ENCODE peak calls at places on chromosomes 2 and 18, in four cellular contexts. C is SK-N-SH, G is transverse colon, B is cardiac fibroblast. Z is an unnamed sample.
A peak's percentile ranks its signal among the peaks of the same experiment; 100 is the strongest.

GRCh38 chr2:112985090-112985489 is 7.3 kb downstream of the IL36G start:
- DNase-seq in C (no peak), G (no peak), B (no peak), Z (no peak)

GRCh38 chr2:218859994-218860831 is 608 bp downstream of the WNT6 start:
- DNase-seq in B (no peak), G (no peak), C (no peak), Z (no peak)

GRCh38 chr2:201156051-201156450 is 26.9 kb upstream of the CASP10 start:
- DNase-seq in C (no peak), B (no peak), G (no peak), Z (no peak)

GRCh38 chr2:237860273-237860935 is 981 bp downstream of the RAMP1 start:
- DNase-seq in C (peak; percentile 55), G (no peak), B (no peak), Z (no peak)

GRCh38 chr2:9415770-9416169 is 7.6 kb downstream of the ITGB1BP1 start:
- DNase-seq in B (no peak), G (no peak), C (no peak), Z (no peak)

GRCh38 chr2:207044380-207044779 is 105.1 kb downstream of the CPO start:
- DNase-seq in G (no peak), B (no peak), C (no peak), Z (no peak)

GRCh38 chr2:70241338-70241737 is 7.1 kb downstream of the TIA1 start:
- DNase-seq in C (no peak), G (no peak), B (peak; percentile 5), Z (no peak)

GRCh38 chr2:109280804-109281203 is 151.8 kb downstream of the SH3RF3 start:
- DNase-seq in B (no peak), G (no peak), C (no peak), Z (no peak)

GRCh38 chr2:46230677-46231425 is 66.4 kb upstream of the EPAS1 start:
- DNase-seq in B (no peak), C (no peak), G (no peak), Z (no peak)

GRCh38 chr2:128323501-128323931 is 4.8 kb upstream of the HS6ST1 start:
- DNase-seq in G (no peak), B (no peak), C (no peak), Z (no peak)

GRCh38 chr2:26942543-26943295 is 27.7 kb upstream of the MAPRE3 start:
- DNase-seq in C (peak; percentile 90), G (peak; percentile 66), B (peak; percentile 67), Z (peak; percentile 66)

GRCh38 chr2:124024491-124025348 is at the start of gene CNTNAP5:
- DNase-seq in G (peak; percentile 8), C (peak; percentile 89), B (peak; percentile 52), Z (peak; percentile 7)

GRCh38 chr2:148298201-148298600 is 277.3 kb downstream of the MBD5 start:
- DNase-seq in C (no peak), B (peak; percentile 53), G (no peak), Z (peak; percentile 31)

GRCh38 chr2:229665158-229665557 is 49.2 kb downstream of the DNER start:
- DNase-seq in G (no peak), C (no peak), B (no peak), Z (no peak)

GRCh38 chr2:72988726-72989273 is 71.5 kb downstream of the EMX1 start:
- DNase-seq in G (peak; percentile 2), B (no peak), C (no peak), Z (no peak)

GRCh38 chr2:162245737-162246136 is 2.5 kb upstream of the FAP start:
- DNase-seq in B (peak; percentile 82), C (no peak), G (no peak), Z (peak; percentile 85)

GRCh38 chr2:140508756-140509155 is 1622.1 kb downstream of the LRP1B start:
- DNase-seq in G (no peak), B (no peak), C (no peak), Z (no peak)

GRCh38 chr18:36394486-36394885 is 97.0 kb downstream of the FHOD3 start:
- DNase-seq in C (no peak), G (no peak), B (no peak), Z (no peak)

GRCh38 chr2:240223631-240224030 is 83.2 kb upstream of the OTOS start:
- DNase-seq in G (no peak), B (no peak), C (no peak), Z (no peak)

GRCh38 chr2:44016282-44016681 is 20.5 kb upstream of the LRPPRC start:
- DNase-seq in B (peak; percentile 57), G (peak; percentile 21), C (no peak), Z (peak; percentile 73)

GRCh38 chr2:9971105-9971818 is 19.8 kb downstream of the GRHL1 start:
- DNase-seq in C (no peak), G (no peak), B (no peak), Z (peak; percentile 85)

GRCh38 chr2:97718051-97718882 is 4.9 kb downstream of the ZAP70 start:
- DNase-seq in G (peak; percentile 58), C (no peak), B (no peak), Z (no peak)

DNA sequence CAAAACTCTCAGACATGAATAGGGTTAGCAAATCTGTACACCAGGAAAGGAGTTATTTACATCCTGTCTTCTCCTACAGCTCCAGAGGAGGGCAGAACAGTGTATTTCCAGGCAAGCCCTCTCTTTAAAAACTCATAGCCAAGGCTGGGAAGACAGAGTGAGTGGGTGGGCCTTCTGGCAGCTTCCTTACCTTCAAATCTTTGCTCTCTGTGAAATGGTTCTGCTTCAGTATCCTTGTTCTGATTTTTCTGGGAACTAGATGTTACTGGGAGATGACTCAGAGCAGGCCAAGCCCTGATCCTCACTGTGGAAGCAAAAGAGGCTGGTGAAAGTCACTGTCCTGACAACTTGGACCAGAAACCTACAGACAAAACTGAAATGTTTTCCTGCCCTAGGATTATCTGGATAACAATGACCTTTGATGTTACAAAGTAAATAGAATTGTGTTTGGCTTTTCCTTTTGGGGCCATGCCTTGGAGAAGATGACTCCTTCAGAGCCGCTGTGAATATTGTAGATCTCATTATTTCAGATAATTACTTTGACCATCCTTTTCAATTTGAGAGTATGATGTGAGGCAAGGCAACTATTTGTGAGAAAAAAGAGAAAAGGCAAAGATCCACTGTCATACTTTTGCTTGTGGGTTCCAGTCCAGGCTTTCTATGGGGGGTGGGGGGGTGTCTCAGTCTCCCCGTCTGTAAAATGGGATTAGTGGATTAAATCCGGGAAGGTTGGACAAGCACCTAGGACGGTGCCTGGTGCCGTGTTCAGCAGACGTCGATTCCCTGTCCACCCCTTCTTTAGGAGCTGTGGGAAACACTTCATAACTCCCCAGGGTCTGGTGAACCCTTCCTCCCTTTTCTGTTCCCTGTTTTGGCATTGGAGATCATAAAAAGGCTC is 644 bp upstream of the QPCT start:
- DNase-seq in B (peak; percentile 58), G (no peak), C (peak; percentile 56), Z (no peak)
- H3K4me3 ChIP-seq in B (peak overlapping the region; percentile 64), G (peak overlapping the region; percentile 54), C (no peak overlapping the region), Z (peak overlapping the region; percentile 75)

GRCh38 chr2:235672720-235673119 is 178.9 kb downstream of the AGAP1 start:
- DNase-seq in B (no peak), G (no peak), C (no peak), Z (no peak)
- H3K4me3 ChIP-seq in B (no peak overlapping the region), G (no peak overlapping the region), C (no peak overlapping the region), Z (no peak overlapping the region)

GRCh38 chr2:174334278-174334715 is 457 bp upstream of the SP9 start:
- DNase-seq in C (no peak), G (no peak), B (no peak), Z (no peak)
- H3K4me3 ChIP-seq in C (no peak overlapping the region), G (no peak overlapping the region), B (no peak overlapping the region), Z (no peak overlapping the region)

GRCh38 chr2:58515827-58516574 is 274.9 kb upstream of the FANCL start:
- DNase-seq in C (no peak), B (peak; percentile 5), G (no peak), Z (no peak)
- H3K4me3 ChIP-seq in C (no peak overlapping the region), B (no peak overlapping the region), G (no peak overlapping the region), Z (no peak overlapping the region)

DNA sequence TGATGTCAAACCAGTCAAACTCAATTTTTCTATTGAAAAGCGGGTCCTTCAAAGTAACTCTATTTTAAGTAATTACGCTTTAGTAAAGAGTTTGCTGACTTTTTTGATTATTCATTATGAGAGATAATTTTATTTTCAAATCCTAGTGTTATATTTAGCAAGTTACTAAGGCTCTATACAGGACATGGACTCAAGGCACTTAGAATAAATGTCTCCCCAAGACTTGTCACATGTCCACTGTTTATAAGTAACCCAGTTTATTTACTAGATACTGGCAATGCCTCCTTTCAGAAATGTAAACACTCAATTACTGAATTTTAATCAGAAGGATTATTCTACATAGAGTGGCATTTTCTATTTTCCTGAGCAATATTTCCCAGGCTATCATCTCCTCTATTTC is 638.1 kb downstream of the ERBB4 start:
- DNase-seq in G (no peak), C (no peak), B (no peak), Z (no peak)
- H3K4me3 ChIP-seq in G (no peak overlapping the region), C (no peak overlapping the region), B (no peak overlapping the region), Z (no peak overlapping the region)